ENCODE peak calls at places on chromosome 13, in six cellular contexts. One of them, this sample, is unnamed.
A peak's percentile ranks its signal among the peaks of the same experiment; 100 is the strongest.

GRCh38 chr13:61695147-61695546 is 279.5 kb upstream of the PCDH20 start:
- DNase-seq in suprapubic skin: no peak
- DNase-seq in cardiac muscle cell: no peak
- DNase-seq in colonic mucosa: no peak
- DNase-seq in heart right ventricle: no peak
- DNase-seq in keratinocyte: no peak
- DNase-seq in this sample: no peak

GRCh38 chr13:23771966-23772365 is 117.2 kb downstream of the MIPEP start:
- DNase-seq in cardiac muscle cell: no peak
- DNase-seq in heart right ventricle: no peak
- DNase-seq in suprapubic skin: no peak
- DNase-seq in keratinocyte: peak; percentile 73
- DNase-seq in colonic mucosa: no peak
- DNase-seq in this sample: no peak

GRCh38 chr13:79307866-79308298 is 98.2 kb downstream of the RBM26 start:
- DNase-seq in colonic mucosa: no peak
- DNase-seq in heart right ventricle: no peak
- DNase-seq in keratinocyte: no peak
- DNase-seq in cardiac muscle cell: peak; percentile 26
- DNase-seq in suprapubic skin: no peak
- DNase-seq in this sample: no peak

GRCh38 chr13:42728507-42729180 is 52.7 kb upstream of the FAM216B start:
- DNase-seq in cardiac muscle cell: no peak
- DNase-seq in heart right ventricle: no peak
- DNase-seq in colonic mucosa: no peak
- DNase-seq in suprapubic skin: no peak
- DNase-seq in keratinocyte: no peak
- DNase-seq in this sample: no peak

GRCh38 chr13:99366075-99366987 is 59.1 kb upstream of the GPR183 start:
- DNase-seq in cardiac muscle cell: no peak
- DNase-seq in heart right ventricle: no peak
- DNase-seq in keratinocyte: no peak
- DNase-seq in suprapubic skin: no peak
- DNase-seq in colonic mucosa: no peak
- DNase-seq in this sample: no peak

GRCh38 chr13:71358218-71358617 is 508.8 kb downstream of the DACH1 start:
- DNase-seq in suprapubic skin: no peak
- DNase-seq in keratinocyte: no peak
- DNase-seq in colonic mucosa: no peak
- DNase-seq in cardiac muscle cell: no peak
- DNase-seq in heart right ventricle: no peak
- DNase-seq in this sample: no peak

GRCh38 chr13:50588736-50589135 is 254.8 kb downstream of the DLEU7 start:
- DNase-seq in heart right ventricle: no peak
- DNase-seq in suprapubic skin: no peak
- DNase-seq in keratinocyte: no peak
- DNase-seq in colonic mucosa: no peak
- DNase-seq in cardiac muscle cell: no peak
- DNase-seq in this sample: no peak

GRCh38 chr13:112623051-112623711 is 35.2 kb upstream of the TUBGCP3 start:
- DNase-seq in cardiac muscle cell: no peak
- DNase-seq in suprapubic skin: no peak
- DNase-seq in heart right ventricle: no peak
- DNase-seq in keratinocyte: no peak
- DNase-seq in colonic mucosa: no peak
- DNase-seq in this sample: no peak

GRCh38 chr13:91292630-91293221 is 54.8 kb upstream of the MIR17HG start:
- DNase-seq in keratinocyte: no peak
- DNase-seq in heart right ventricle: no peak
- DNase-seq in suprapubic skin: no peak
- DNase-seq in colonic mucosa: no peak
- DNase-seq in cardiac muscle cell: no peak
- DNase-seq in this sample: no peak

GRCh38 chr13:70568571-70568970 is 460.3 kb upstream of the KLHL1 start:
- DNase-seq in suprapubic skin: no peak
- DNase-seq in colonic mucosa: peak; percentile 21
- DNase-seq in cardiac muscle cell: peak; percentile 53
- DNase-seq in keratinocyte: no peak
- DNase-seq in heart right ventricle: no peak
- DNase-seq in this sample: no peak

GRCh38 chr13:33472446-33472845 is 186.9 kb upstream of the STARD13 start:
- DNase-seq in keratinocyte: peak; percentile 98
- DNase-seq in colonic mucosa: no peak
- DNase-seq in suprapubic skin: no peak
- DNase-seq in heart right ventricle: no peak
- DNase-seq in cardiac muscle cell: no peak
- DNase-seq in this sample: no peak
- TF ChIP-seq CTCF in keratinocyte: no peak
- TF ChIP-seq CTCF in colonic mucosa: no peak
- TF ChIP-seq CTCF in suprapubic skin: no peak
- TF ChIP-seq CTCF in heart right ventricle: no peak
- TF ChIP-seq CTCF in cardiac muscle cell: no peak
- TF ChIP-seq CTCF in this sample: no peak

GRCh38 chr13:109818891-109819290 is 32.5 kb upstream of the IRS2 start:
- DNase-seq in colonic mucosa: no peak
- DNase-seq in suprapubic skin: no peak
- DNase-seq in cardiac muscle cell: peak; percentile 27
- DNase-seq in heart right ventricle: no peak
- DNase-seq in keratinocyte: no peak
- DNase-seq in this sample: no peak

GRCh38 chr13:109816979-109817275 is 30.5 kb upstream of the IRS2 start:
- DNase-seq in heart right ventricle: no peak
- DNase-seq in keratinocyte: no peak
- DNase-seq in colonic mucosa: no peak
- DNase-seq in cardiac muscle cell: peak; percentile 42
- DNase-seq in suprapubic skin: no peak
- DNase-seq in this sample: no peak

GRCh38 chr13:109818136-109818535 is 31.8 kb upstream of the IRS2 start:
- DNase-seq in heart right ventricle: no peak
- DNase-seq in colonic mucosa: no peak
- DNase-seq in cardiac muscle cell: no peak
- DNase-seq in suprapubic skin: no peak
- DNase-seq in keratinocyte: no peak
- DNase-seq in this sample: no peak

GRCh38 chr13:109815651-109816050 is 29.3 kb upstream of the IRS2 start:
- DNase-seq in keratinocyte: no peak
- DNase-seq in heart right ventricle: no peak
- DNase-seq in suprapubic skin: no peak
- DNase-seq in cardiac muscle cell: no peak
- DNase-seq in colonic mucosa: no peak
- DNase-seq in this sample: no peak

GRCh38 chr13:109816112-109816978 is 30.0 kb upstream of the IRS2 start:
- DNase-seq in heart right ventricle: no peak
- DNase-seq in colonic mucosa: no peak
- DNase-seq in cardiac muscle cell: no peak
- DNase-seq in suprapubic skin: no peak
- DNase-seq in keratinocyte: peak; percentile 13
- DNase-seq in this sample: no peak
- H3K27ac ChIP-seq in heart right ventricle: no peak overlapping the region
- H3K27ac ChIP-seq in colonic mucosa: no peak overlapping the region
- H3K27ac ChIP-seq in cardiac muscle cell: no peak overlapping the region
- H3K27ac ChIP-seq in suprapubic skin: no peak overlapping the region
- H3K27ac ChIP-seq in keratinocyte: no peak overlapping the region
- H3K27ac ChIP-seq in this sample: no peak overlapping the region

DNA sequence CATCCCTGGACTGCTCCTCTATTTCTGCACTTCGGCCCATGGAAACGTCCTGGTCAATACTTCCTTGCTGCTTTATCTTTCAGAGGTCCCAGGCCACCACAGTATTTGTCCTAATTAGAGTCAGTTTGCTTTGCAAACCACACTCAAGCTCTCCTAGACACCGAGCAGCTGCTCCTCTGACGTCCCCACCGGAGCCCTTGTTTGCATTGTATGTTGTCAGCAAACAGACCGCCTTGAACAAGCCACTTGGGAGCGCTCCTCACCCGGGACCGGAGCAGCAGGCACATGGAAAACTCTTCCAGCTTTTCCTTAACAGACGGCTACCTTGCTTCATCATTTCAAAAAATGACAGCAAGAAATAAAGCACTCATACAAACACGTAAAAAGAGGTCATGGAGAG is 51.5 kb upstream of the GTF3A start:
- DNase-seq in cardiac muscle cell: peak; percentile 23
- DNase-seq in colonic mucosa: peak; percentile 76
- DNase-seq in heart right ventricle: no peak
- DNase-seq in keratinocyte: no peak
- DNase-seq in suprapubic skin: no peak
- DNase-seq in this sample: no peak
- TF ChIP-seq CTCF in cardiac muscle cell: no peak
- TF ChIP-seq CTCF in colonic mucosa: no peak
- TF ChIP-seq CTCF in heart right ventricle: no peak
- TF ChIP-seq CTCF in keratinocyte: no peak
- TF ChIP-seq CTCF in suprapubic skin: no peak
- TF ChIP-seq CTCF in this sample: no peak

DNA sequence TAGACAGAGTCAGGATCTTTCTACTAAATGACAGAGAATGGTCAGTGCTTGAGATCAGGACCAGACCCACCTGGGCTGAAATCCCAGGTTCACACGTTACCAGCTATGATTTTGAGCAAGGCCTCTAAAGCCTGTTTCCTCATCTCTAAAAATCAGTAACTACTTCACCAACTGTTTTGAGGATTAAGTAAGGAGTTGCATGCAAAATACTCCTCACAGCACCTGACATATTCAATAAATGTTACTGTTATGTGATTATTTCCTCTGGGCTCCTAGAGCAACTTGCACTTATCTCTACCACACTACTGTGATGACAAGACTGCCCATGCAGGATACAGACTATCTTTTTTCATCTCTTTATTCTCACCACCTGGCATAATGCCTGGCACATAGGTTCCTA is 1.9 kb downstream of the KATNAL1 start:
- DNase-seq in suprapubic skin: no peak
- DNase-seq in heart right ventricle: no peak
- DNase-seq in keratinocyte: no peak
- DNase-seq in colonic mucosa: no peak
- DNase-seq in cardiac muscle cell: no peak
- DNase-seq in this sample: no peak
- H3K27ac ChIP-seq in suprapubic skin: no peak overlapping the region
- H3K27ac ChIP-seq in heart right ventricle: no peak overlapping the region
- H3K27ac ChIP-seq in keratinocyte: no peak overlapping the region
- H3K27ac ChIP-seq in colonic mucosa: no peak overlapping the region
- H3K27ac ChIP-seq in cardiac muscle cell: no peak overlapping the region
- H3K27ac ChIP-seq in this sample: peak overlapping the region; percentile 51

DNA sequence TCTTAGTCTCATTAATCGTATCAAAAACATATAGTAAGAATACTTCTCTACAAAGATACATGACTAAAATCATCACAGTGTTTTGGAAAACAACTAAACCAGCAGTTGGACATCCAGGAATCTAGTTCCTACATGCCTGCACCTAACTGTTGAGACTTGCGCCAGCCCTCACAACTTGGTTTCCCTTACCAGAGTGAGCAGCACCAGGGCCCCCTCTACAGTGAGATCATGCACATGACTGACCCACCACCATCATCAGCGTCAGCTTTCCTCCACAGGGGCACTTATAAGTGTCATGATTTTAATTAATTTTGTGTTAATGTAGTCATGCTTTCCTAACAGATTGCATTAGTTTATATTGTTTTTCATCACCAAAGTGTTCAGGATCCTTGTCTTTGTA is 1322.0 kb downstream of the EFNB2 start:
- DNase-seq in cardiac muscle cell: peak; percentile 7
- DNase-seq in colonic mucosa: no peak
- DNase-seq in keratinocyte: no peak
- DNase-seq in heart right ventricle: no peak
- DNase-seq in suprapubic skin: no peak
- DNase-seq in this sample: no peak
- TF ChIP-seq CTCF in cardiac muscle cell: no peak
- TF ChIP-seq CTCF in colonic mucosa: no peak
- TF ChIP-seq CTCF in keratinocyte: peak; percentile 14
- TF ChIP-seq CTCF in heart right ventricle: no peak
- TF ChIP-seq CTCF in suprapubic skin: no peak
- TF ChIP-seq CTCF in this sample: no peak

GRCh38 chr13:101116826-101117225 is 299.5 kb downstream of the NALCN start:
- DNase-seq in cardiac muscle cell: no peak
- DNase-seq in heart right ventricle: no peak
- DNase-seq in keratinocyte: no peak
- DNase-seq in suprapubic skin: no peak
- DNase-seq in colonic mucosa: no peak
- DNase-seq in this sample: no peak
- H3K27ac ChIP-seq in cardiac muscle cell: no peak overlapping the region
- H3K27ac ChIP-seq in heart right ventricle: no peak overlapping the region
- H3K27ac ChIP-seq in keratinocyte: no peak overlapping the region
- H3K27ac ChIP-seq in suprapubic skin: no peak overlapping the region
- H3K27ac ChIP-seq in colonic mucosa: no peak overlapping the region
- H3K27ac ChIP-seq in this sample: no peak overlapping the region